ENCODE peak calls at places on chromosomes 4 and X, in seven cellular contexts. A is kidney, D is mucosa of descending colon, I is brain microvascular endothelial cell, Q is mammary epithelial cell, Y is astrocyte of the spinal cord, X is choroid plexus epithelial cell. L is an unnamed sample.

GRCh38 chrX:134745636-134746378 is 87.5 kb upstream of the PLAC1 start:
- DNase-seq in A (no peak), X (no peak), D (no peak), Q (no peak), I (no peak), Y (no peak), L (no peak)

GRCh38 chr4:36324808-36325207 is 43.4 kb downstream of the DTHD1 start:
- DNase-seq in Q (no peak), D (no peak), Y (no peak), A (no peak), I (no peak), X (no peak), L (no peak)

GRCh38 chr4:1448589-1449420 is 42.6 kb upstream of the NKX1-1 start:
- DNase-seq in D (no peak), X (no peak), Q (no peak), Y (no peak), I (no peak), A (no peak), L (no peak)

GRCh38 chrX:22629105-22629725 is 356.5 kb downstream of the CBLL2 start:
- DNase-seq in Q (peak), A (no peak), D (no peak), Y (peak), X (peak), I (peak), L (peak)

GRCh38 chr4:153641532-153641931 is 42.5 kb upstream of the TLR2 start:
- DNase-seq in I (no peak), X (no peak), D (no peak), A (no peak), Y (no peak), Q (no peak), L (no peak)

GRCh38 chr4:5822617-5823016 is 70.3 kb downstream of the CRMP1 start:
- DNase-seq in X (no peak), D (no peak), I (no peak), Q (no peak), Y (no peak), A (no peak), L (no peak)

GRCh38 chr4:98522603-98523395 is 135.6 kb downstream of the TSPAN5 start:
- DNase-seq in Y (peak), Q (peak), A (no peak), X (peak), D (no peak), I (peak), L (peak)

GRCh38 chrX:153689654-153690465 is 2.1 kb downstream of the SLC6A8 start:
- DNase-seq in A (peak), D (no peak), I (no peak), Q (peak), X (no peak), Y (no peak), L (no peak)

GRCh38 chr4:74661427-74662171 is 132.7 kb downstream of the BTC start:
- DNase-seq in Q (peak), A (no peak), X (peak), D (no peak), I (peak), Y (peak), L (peak)

GRCh38 chrX:10597871-10598270 is 22.5 kb downstream of the MID1 start:
- DNase-seq in Q (no peak), Y (no peak), A (no peak), X (peak), D (no peak), I (peak), L (peak)

GRCh38 chrX:36978886-36979285 is 29.3 kb upstream of the FAM47C start:
- DNase-seq in I (peak), Y (peak), X (peak), D (no peak), Q (peak), A (no peak), L (no peak)

GRCh38 chrX:109952985-109953905 is 49.7 kb upstream of the TMEM164 start:
- DNase-seq in Q (no peak), D (no peak), X (no peak), I (no peak), Y (no peak), A (no peak), L (no peak)

GRCh38 chrX:72685018-72685417 is 29.1 kb downstream of the PHKA1 start:
- DNase-seq in Q (no peak), Y (no peak), A (no peak), X (no peak), D (no peak), I (no peak), L (no peak)

GRCh38 chr4:173001571-173001970 is 167.0 kb upstream of the GALNT7 start:
- DNase-seq in Q (peak), X (peak), I (no peak), D (no peak), Y (peak), A (no peak), L (peak)

GRCh38 chr4:20256381-20256881 is 4.7 kb downstream of the SLIT2 start:
- DNase-seq in A (no peak), Q (no peak), I (no peak), Y (peak), X (peak), D (no peak), L (peak)

GRCh38 chr4:6446538-6447451 is 25.6 kb downstream of the PPP2R2C start:
- DNase-seq in A (no peak), Q (no peak), Y (no peak), D (no peak), X (no peak), I (no peak), L (no peak)

GRCh38 chr4:8198206-8198905 is 734 bp upstream of the SH3TC1 start:
- DNase-seq in D (peak), Y (no peak), A (peak), Q (peak), I (no peak), X (no peak), L (no peak)

GRCh38 chrX:44876767-44877166 is 3.8 kb downstream of the KDM6A start:
- DNase-seq in A (no peak), D (no peak), Y (no peak), Q (no peak), X (no peak), I (no peak), L (no peak)

GRCh38 chr4:181225616-181226261 is 1017.5 kb upstream of the TENM3 start:
- DNase-seq in A (no peak), I (no peak), X (no peak), Q (no peak), D (no peak), Y (no peak), L (no peak)

GRCh38 chr4:13299343-13299742 is 184.8 kb downstream of the RAB28 start:
- DNase-seq in Q (no peak), D (no peak), I (no peak), Y (no peak), A (no peak), X (no peak), L (no peak)

GRCh38 chr4:77538574-77539157 is 67.0 kb upstream of the CXCL13 start:
- DNase-seq in I (peak), Y (peak), D (no peak), X (peak), A (no peak), Q (peak), L (peak)

GRCh38 chr4:150033937-150034336 is 44.3 kb upstream of the DCLK2 start:
- DNase-seq in A (no peak), X (peak), Y (peak), D (peak), I (peak), Q (peak), L (peak)

DNA sequence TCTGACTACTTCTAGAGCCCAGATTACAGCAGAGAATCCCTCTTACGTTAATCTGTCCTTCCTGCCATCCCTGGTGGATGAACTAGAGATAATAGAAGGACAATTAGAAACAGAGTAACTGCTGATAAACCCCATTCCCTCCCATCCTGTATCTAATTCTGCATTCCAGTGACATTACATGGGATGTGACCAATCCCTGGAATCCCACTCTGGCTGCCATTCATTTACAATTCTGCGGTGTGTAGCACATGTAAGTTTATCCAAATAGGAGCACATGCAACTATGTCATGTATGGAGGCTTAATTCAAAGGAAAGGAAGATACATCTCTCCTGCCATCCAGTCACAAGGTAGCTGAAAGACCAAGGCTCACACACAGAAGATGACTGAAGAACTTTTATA is 339.5 kb downstream of the GPAT3 start:
- DNase-seq in Y (no peak), A (no peak), I (no peak), Q (no peak), D (no peak), X (no peak), L (no peak)
- H3K4me3 ChIP-seq in Y (no peak), A (no peak), I (no peak), Q (no peak), D (no peak), X (no peak), L (no peak)

DNA sequence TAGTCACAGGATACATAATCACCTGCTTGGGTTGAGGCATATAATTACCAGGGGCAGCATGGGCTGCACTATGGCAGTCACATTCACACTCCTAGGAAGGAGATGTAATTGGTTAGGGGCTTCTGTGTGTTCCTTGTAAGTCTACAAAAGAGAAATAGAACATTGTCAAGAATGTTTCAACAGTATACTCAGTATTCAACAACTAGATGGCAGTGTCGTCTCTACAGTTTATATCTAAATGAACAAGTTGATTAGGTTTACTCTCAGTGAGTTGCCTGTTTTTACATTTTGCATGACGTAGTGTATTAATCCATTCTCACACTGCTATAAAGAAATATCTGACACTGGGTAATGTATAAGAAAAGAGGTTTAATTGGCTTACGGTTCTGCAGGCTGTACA is 50.5 kb upstream of the RAB33B start:
- DNase-seq in A (no peak), X (peak), D (no peak), I (no peak), Y (no peak), Q (no peak), L (no peak)
- TF ChIP-seq CTCF in A (no peak), X (peak), D (no peak), I (no peak), Y (no peak), Q (no peak), L (no peak)

GRCh38 chrX:94288325-94288724 is 614.3 kb downstream of the FAM133A start:
- DNase-seq in Q (no peak), A (no peak), I (no peak), Y (no peak), X (no peak), D (no peak), L (no peak)
- H3K4me3 ChIP-seq in Q (no peak), A (no peak), I (no peak), Y (no peak), X (no peak), D (no peak), L (no peak)

DNA sequence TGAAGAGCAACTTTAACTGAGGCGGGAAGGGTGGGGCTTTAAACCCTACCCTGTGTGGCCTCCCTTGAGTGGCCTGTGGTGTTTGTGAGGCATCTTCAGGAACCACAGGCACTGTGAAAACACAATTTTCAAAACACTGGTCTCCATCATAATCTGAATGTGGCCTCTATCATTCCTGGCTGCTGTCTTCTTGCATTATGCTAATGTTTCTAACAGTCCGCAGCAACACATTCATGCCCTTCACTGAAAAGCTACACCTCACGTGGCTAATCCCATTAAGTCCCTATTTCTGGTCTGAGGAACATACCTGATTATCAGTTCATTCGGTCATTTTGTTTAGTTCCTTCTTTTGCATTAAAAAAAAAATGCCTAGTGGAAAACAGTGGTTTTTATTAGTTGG is 94.6 kb downstream of the F11 start:
- DNase-seq in D (no peak), Y (no peak), X (no peak), Q (no peak), I (no peak), A (no peak), L (no peak)
- TF ChIP-seq CTCF in D (no peak), Y (no peak), X (no peak), Q (no peak), I (no peak), A (no peak), L (no peak)